ENCODE peak calls at places on chromosomes 12 and 14, in six cellular contexts. S, J, V, Y, Z and M are unnamed samples. For H3K4me1 and H3K36me3, the result is how much of the 10 kb centered on the place peaks cover.

GRCh38 chr12:26055087-26055486 is 69.8 kb downstream of the BHLHE41 start:
- DNase-seq in J (no peak), V (no peak), Y (no peak), S (no peak), Z (no peak), M (no peak)

GRCh38 chr12:91381309-91381804 is 198.7 kb upstream of the DCN start:
- DNase-seq in J (no peak), Y (peak), Z (no peak), S (peak), V (no peak), M (peak)

GRCh38 chr14:94129111-94129757 is at the start of gene IFI27L2:
- DNase-seq in J (peak), S (peak), V (peak), Z (peak), Y (peak), M (peak)

GRCh38 chr12:22974865-22975264 is 349.9 kb downstream of the ETNK1 start:
- DNase-seq in Z (no peak), S (no peak), V (no peak), J (no peak), Y (no peak), M (no peak)

GRCh38 chr14:44112774-44113460 is 394.2 kb downstream of the FSCB start:
- DNase-seq in V (no peak), J (no peak), Y (no peak), Z (no peak), S (no peak), M (no peak)

GRCh38 chr14:23520899-23521521 is 30.6 kb downstream of the ZFHX2 start:
- DNase-seq in V (no peak), Z (no peak), J (no peak), Y (no peak), S (no peak), M (no peak)

GRCh38 chr14:24816011-24816928 is 182.3 kb upstream of the GZMB start:
- DNase-seq in J (no peak), S (peak), Z (no peak), V (peak), Y (no peak), M (no peak)

GRCh38 chr12:13472690-13473089 is 276.2 kb downstream of the EMP1 start:
- DNase-seq in Y (no peak), S (no peak), Z (no peak), J (no peak), V (no peak), M (peak)

GRCh38 chr14:103020271-103020910 is 37.0 kb downstream of the CDC42BPB start:
- DNase-seq in V (no peak), Z (no peak), J (no peak), Y (no peak), S (no peak), M (no peak)

GRCh38 chr14:103021817-103022668 is 35.3 kb downstream of the CDC42BPB start:
- DNase-seq in Z (no peak), J (no peak), V (no peak), Y (no peak), S (no peak), M (no peak)

GRCh38 chr14:103019827-103020226 is 37.5 kb downstream of the CDC42BPB start:
- DNase-seq in Z (no peak), J (no peak), S (no peak), V (no peak), Y (no peak), M (no peak)

GRCh38 chr14:103016594-103016993 is 40.8 kb downstream of the CDC42BPB start:
- DNase-seq in J (no peak), Y (no peak), V (no peak), S (no peak), Z (no peak), M (no peak)

GRCh38 chr14:103019236-103019635 is 38.1 kb downstream of the CDC42BPB start:
- DNase-seq in J (no peak), Z (no peak), Y (no peak), V (no peak), S (no peak), M (no peak)
- H3K4me1 ChIP-seq in J (under half), Z (under half), Y (under half), V (under half), S (under half), M (under half)

GRCh38 chr12:6528539-6529235 is 5.6 kb upstream of the GAPDH start:
- DNase-seq in S (no peak), Z (no peak), V (peak), Y (no peak), J (no peak), M (no peak)

GRCh38 chr12:6532051-6532926 is 2.0 kb upstream of the GAPDH start:
- DNase-seq in J (peak), Z (peak), Y (peak), V (peak), S (no peak), M (peak)

GRCh38 chr12:6532927-6533652 is 1.2 kb upstream of the GAPDH start:
- DNase-seq in J (no peak), Z (no peak), S (peak), Y (peak), V (peak), M (no peak)

GRCh38 chr12:6529291-6529737 is 5.0 kb upstream of the GAPDH start:
- DNase-seq in J (no peak), V (peak), S (no peak), Z (no peak), Y (no peak), M (no peak)

DNA sequence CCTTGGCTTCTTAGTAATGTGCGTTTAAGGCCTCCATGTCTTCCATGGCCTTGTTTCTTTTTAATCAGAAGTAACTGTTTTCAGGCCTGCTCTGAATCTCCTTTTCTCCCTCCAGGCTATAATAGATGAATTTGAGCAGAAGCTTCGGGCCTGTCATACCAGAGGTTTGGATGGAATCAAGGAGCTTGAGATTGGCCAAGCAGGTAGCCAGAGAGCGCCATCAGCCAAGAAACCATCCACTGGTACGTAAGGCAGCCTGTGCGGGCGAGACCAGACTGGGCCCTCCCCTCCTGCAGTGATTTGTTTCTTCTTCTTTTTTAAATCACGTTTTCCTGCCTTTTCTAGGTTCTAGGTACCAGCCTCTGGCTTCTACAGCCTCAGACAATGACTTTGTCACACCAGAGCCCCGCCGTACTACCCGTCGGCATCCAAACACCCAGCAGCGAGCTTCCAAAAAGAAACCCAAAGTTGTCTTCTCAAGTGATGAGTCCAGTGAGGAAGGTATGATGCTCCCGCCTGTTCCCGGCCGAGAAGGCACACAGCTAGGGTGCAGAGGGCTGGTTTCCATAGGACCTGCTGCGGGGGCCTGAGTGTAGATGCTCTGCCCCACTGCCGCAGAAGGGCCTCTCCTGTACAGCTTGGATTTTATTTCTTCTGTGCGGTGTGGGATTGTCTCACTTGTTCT is 3.6 kb upstream of the GAPDH start:
- DNase-seq in V (no peak), Z (no peak), S (no peak), J (no peak), Y (no peak), M (no peak)
- H3K36me3 ChIP-seq in V (under half), Z (half or more), S (under half), J (under half), Y (half or more), M (half or more)

GRCh38 chr12:47885566-47885965 is 19.2 kb downstream of the VDR start:
- DNase-seq in S (no peak), Z (no peak), J (no peak), V (no peak), Y (no peak), M (no peak)
- H3K4me1 ChIP-seq in S (under half), Z (under half), J (under half), V (under half), Y (under half), M (half or more)

GRCh38 chr12:113187588-113187987 is 2.1 kb downstream of the RITA1 start:
- DNase-seq in Z (no peak), V (no peak), S (no peak), Y (no peak), J (no peak), M (no peak)
- H3K36me3 ChIP-seq in Z (under half), V (under half), S (under half), Y (under half), J (under half), M (under half)

DNA sequence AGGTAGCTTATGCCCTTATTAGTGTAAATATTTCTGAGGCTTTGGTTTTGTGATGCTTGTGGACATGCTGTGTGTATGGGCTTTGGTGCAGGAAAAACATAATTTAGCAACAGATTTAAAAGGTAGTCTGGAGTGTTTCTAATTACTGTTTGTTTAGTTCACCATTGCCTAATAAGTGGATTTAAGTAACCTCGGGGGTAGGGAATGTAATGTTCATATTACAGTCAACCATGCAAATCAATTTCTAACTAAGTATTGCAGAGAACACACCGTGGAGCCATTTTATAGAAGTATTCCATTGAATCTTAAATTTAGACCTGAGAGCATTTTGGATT is 53.5 kb downstream of the ANO6 start:
- DNase-seq in J (no peak), Z (no peak), V (no peak), Y (no peak), S (no peak), M (no peak)
- H3K4me1 ChIP-seq in J (under half), Z (under half), V (half or more), Y (under half), S (under half), M (under half)

DNA sequence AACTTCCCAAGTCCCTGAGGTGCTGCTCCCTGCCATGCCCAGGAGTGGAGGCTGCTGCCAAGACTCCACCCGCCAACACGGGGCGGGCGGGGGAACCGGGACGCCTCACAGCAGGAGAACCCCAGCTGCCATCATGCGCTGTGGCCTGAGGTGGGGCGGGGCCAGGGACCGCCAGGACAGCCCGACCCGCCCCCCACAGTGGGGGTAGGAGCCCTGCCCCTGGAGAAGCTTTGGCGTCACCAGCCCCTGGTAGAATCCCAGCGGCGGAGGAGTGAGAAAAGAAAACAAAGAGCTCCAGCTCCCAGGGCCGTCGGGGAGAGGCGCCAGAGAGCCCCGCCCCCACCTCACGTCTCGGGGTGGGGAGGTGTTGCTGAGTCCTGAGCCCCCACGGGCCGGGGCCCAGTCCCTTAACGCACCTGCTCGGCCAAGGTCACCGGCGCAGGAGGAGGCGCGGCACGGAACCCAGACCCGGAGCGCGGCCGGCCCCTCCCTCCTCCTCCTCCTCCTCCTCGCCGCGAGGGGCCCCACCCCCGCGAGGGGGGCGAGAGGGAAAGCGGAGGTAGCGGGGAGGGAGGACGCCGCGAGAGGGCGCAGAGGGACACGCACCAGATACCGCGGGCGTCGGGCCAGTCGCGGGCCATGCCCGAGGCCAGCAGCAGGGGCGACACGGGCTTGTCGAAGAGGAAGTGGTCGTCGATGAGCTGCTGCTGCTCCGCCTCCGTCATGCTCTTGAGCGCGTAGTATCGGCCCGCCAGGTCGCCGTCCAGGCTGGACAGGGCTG is 1.8 kb downstream of the CKB start:
- DNase-seq in Y (peak), V (no peak), S (peak), Z (peak), J (peak), M (peak)
- H3K36me3 ChIP-seq in Y (under half), V (under half), S (under half), Z (under half), J (under half), M (under half)

GRCh38 chr14:21234112-21234511 is 35.1 kb downstream of the HNRNPC start:
- DNase-seq in Y (no peak), S (no peak), J (no peak), V (no peak), Z (no peak), M (no peak)
- H3K4me1 ChIP-seq in Y (under half), S (half or more), J (half or more), V (under half), Z (under half), M (half or more)

DNA sequence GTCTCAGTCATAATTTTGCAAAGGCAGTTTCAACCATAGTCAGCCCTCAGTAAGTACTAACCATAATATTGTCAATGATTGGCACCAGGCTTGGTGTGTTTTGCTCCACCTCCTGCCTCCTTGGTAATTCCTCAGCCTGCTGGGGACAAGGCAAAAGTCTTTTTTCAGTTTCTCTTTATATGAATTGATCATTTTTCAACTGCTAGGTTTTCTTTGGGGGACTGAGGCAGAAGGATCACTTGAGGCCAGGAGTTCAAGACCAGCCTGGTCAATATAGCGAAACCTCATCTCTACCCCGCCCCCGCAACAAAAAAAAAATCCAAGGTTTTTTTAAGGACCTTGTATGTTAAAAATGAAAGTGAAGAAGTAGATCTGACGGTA is 126.7 kb upstream of the AMIGO2 start:
- DNase-seq in Z (no peak), S (no peak), V (no peak), Y (no peak), J (no peak), M (no peak)
- H3K36me3 ChIP-seq in Z (under half), S (under half), V (under half), Y (under half), J (under half), M (half or more)

GRCh38 chr14:72514660-72515025 is 379.3 kb downstream of the DPF3 start:
- DNase-seq in Y (no peak), V (no peak), Z (no peak), S (no peak), J (no peak), M (no peak)

GRCh38 chr14:72515779-72516770 is 377.8 kb downstream of the DPF3 start:
- DNase-seq in V (no peak), Z (no peak), J (no peak), S (peak), Y (no peak), M (no peak)

GRCh38 chr14:72512925-72513324 is 381.0 kb downstream of the DPF3 start:
- DNase-seq in Y (no peak), Z (no peak), V (no peak), J (no peak), S (no peak), M (no peak)

GRCh38 chr14:72513994-72514659 is 379.8 kb downstream of the DPF3 start:
- DNase-seq in J (no peak), Y (no peak), V (no peak), S (no peak), Z (no peak), M (no peak)

DNA sequence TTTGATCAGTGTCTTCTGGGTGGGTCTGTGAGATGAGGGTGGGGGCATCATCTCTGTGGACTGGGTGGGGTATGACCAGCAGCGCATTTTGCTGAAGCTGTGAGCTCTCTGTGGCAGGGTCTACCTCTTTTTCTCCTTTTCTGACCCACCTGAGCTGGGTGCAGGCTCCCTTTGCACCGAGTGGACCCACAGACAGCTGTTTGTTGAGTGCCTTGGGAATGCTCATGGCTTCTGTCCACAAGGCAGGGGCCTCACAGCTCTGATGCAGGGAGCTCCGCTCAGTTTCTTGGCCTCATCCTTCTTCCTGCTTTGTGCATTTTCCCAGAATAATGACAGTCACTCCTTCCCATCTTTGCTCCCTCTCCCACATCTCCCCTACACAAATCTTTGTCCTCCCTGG is 380.6 kb downstream of the DPF3 start:
- DNase-seq in J (no peak), Z (no peak), S (no peak), V (no peak), Y (no peak), M (no peak)
- H3K4me1 ChIP-seq in J (under half), Z (under half), S (under half), V (under half), Y (under half), M (under half)

GRCh38 chr12:47698055-47698454 is 7.8 kb downstream of the RPAP3 start:
- DNase-seq in V (no peak), J (no peak), Y (no peak), S (no peak), Z (no peak), M (no peak)
- H3K36me3 ChIP-seq in V (under half), J (under half), Y (under half), S (under half), Z (under half), M (half or more)